ENCODE peak calls at places on chromosome 16, in nine cellular contexts. One of them, this sample, is unnamed.

GRCh38 chr16:66512589-66513404 is 37.1 kb downstream of the TK2 start:
- DNase-seq in fibroblast of lung: peak
- DNase-seq in T-helper 1 cell: no peak
- DNase-seq in RWPE1: no peak
- DNase-seq in kidney tubule cell: peak
- DNase-seq in cerebellar nuclear complex: no peak
- DNase-seq in occipital lobe: no peak
- DNase-seq in astrocyte: peak
- DNase-seq in cardiac septum: no peak
- DNase-seq in this sample: peak

GRCh38 chr16:7148606-7149005 is 184.0 kb upstream of the RBFOX1 start:
- DNase-seq in fibroblast of lung: no peak
- DNase-seq in T-helper 1 cell: no peak
- DNase-seq in RWPE1: no peak
- DNase-seq in kidney tubule cell: no peak
- DNase-seq in cerebellar nuclear complex: no peak
- DNase-seq in occipital lobe: no peak
- DNase-seq in astrocyte: no peak
- DNase-seq in cardiac septum: no peak
- DNase-seq in this sample: no peak

GRCh38 chr16:85936761-85937343 is 37.9 kb downstream of the IRF8 start:
- DNase-seq in fibroblast of lung: peak
- DNase-seq in T-helper 1 cell: peak
- DNase-seq in RWPE1: no peak
- DNase-seq in kidney tubule cell: peak
- DNase-seq in cerebellar nuclear complex: no peak
- DNase-seq in occipital lobe: no peak
- DNase-seq in astrocyte: peak
- DNase-seq in cardiac septum: no peak
- DNase-seq in this sample: no peak

GRCh38 chr16:87780385-87780989 is 14.7 kb upstream of the KLHDC4 start:
- DNase-seq in fibroblast of lung: peak
- DNase-seq in T-helper 1 cell: peak
- DNase-seq in RWPE1: no peak
- DNase-seq in kidney tubule cell: peak
- DNase-seq in cerebellar nuclear complex: no peak
- DNase-seq in occipital lobe: no peak
- DNase-seq in astrocyte: peak
- DNase-seq in cardiac septum: no peak
- DNase-seq in this sample: no peak

GRCh38 chr16:22232277-22233049 is 26.4 kb downstream of the EEF2K start:
- DNase-seq in fibroblast of lung: peak
- DNase-seq in T-helper 1 cell: peak
- DNase-seq in RWPE1: peak
- DNase-seq in kidney tubule cell: peak
- DNase-seq in cerebellar nuclear complex: no peak
- DNase-seq in occipital lobe: no peak
- DNase-seq in astrocyte: peak
- DNase-seq in cardiac septum: no peak
- DNase-seq in this sample: peak

GRCh38 chr16:88730632-88731607 is 24.6 kb downstream of the CTU2 start:
- DNase-seq in fibroblast of lung: peak
- DNase-seq in T-helper 1 cell: no peak
- DNase-seq in RWPE1: no peak
- DNase-seq in kidney tubule cell: no peak
- DNase-seq in cerebellar nuclear complex: no peak
- DNase-seq in occipital lobe: no peak
- DNase-seq in astrocyte: peak
- DNase-seq in cardiac septum: no peak
- DNase-seq in this sample: peak

GRCh38 chr16:66903544-66904427 is 14.9 kb downstream of the CDH16 start:
- DNase-seq in fibroblast of lung: no peak
- DNase-seq in T-helper 1 cell: no peak
- DNase-seq in RWPE1: no peak
- DNase-seq in kidney tubule cell: no peak
- DNase-seq in cerebellar nuclear complex: no peak
- DNase-seq in occipital lobe: no peak
- DNase-seq in astrocyte: no peak
- DNase-seq in cardiac septum: peak
- DNase-seq in this sample: no peak

GRCh38 chr16:66695935-66696668 is 441 bp downstream of the CMTM4 start:
- DNase-seq in fibroblast of lung: no peak
- DNase-seq in T-helper 1 cell: peak
- DNase-seq in RWPE1: peak
- DNase-seq in kidney tubule cell: peak
- DNase-seq in cerebellar nuclear complex: no peak
- DNase-seq in occipital lobe: no peak
- DNase-seq in astrocyte: no peak
- DNase-seq in cardiac septum: no peak
- DNase-seq in this sample: peak

GRCh38 chr16:20901441-20902112 is 1.0 kb downstream of the LYRM1 start:
- DNase-seq in fibroblast of lung: peak
- DNase-seq in T-helper 1 cell: peak
- DNase-seq in RWPE1: peak
- DNase-seq in kidney tubule cell: peak
- DNase-seq in cerebellar nuclear complex: peak
- DNase-seq in occipital lobe: peak
- DNase-seq in astrocyte: peak
- DNase-seq in cardiac septum: peak
- DNase-seq in this sample: peak

GRCh38 chr16:23509763-23510153 is 536 bp downstream of the GGA2 start:
- DNase-seq in fibroblast of lung: peak
- DNase-seq in T-helper 1 cell: peak
- DNase-seq in RWPE1: peak
- DNase-seq in kidney tubule cell: peak
- DNase-seq in cerebellar nuclear complex: no peak
- DNase-seq in occipital lobe: no peak
- DNase-seq in astrocyte: peak
- DNase-seq in cardiac septum: no peak
- DNase-seq in this sample: no peak

GRCh38 chr16:82187829-82188228 is 17.8 kb upstream of the MPHOSPH6 start:
- DNase-seq in fibroblast of lung: no peak
- DNase-seq in T-helper 1 cell: peak
- DNase-seq in RWPE1: no peak
- DNase-seq in kidney tubule cell: no peak
- DNase-seq in cerebellar nuclear complex: no peak
- DNase-seq in occipital lobe: no peak
- DNase-seq in astrocyte: no peak
- DNase-seq in cardiac septum: no peak
- DNase-seq in this sample: no peak

GRCh38 chr16:83653785-83654184 is 154.0 kb upstream of the HSBP1 start:
- DNase-seq in fibroblast of lung: peak
- DNase-seq in T-helper 1 cell: no peak
- DNase-seq in RWPE1: peak
- DNase-seq in kidney tubule cell: no peak
- DNase-seq in cerebellar nuclear complex: no peak
- DNase-seq in occipital lobe: no peak
- DNase-seq in astrocyte: peak
- DNase-seq in cardiac septum: no peak
- DNase-seq in this sample: no peak

GRCh38 chr16:10625595-10626357 is 45.4 kb upstream of the EMP2 start:
- DNase-seq in fibroblast of lung: peak
- DNase-seq in T-helper 1 cell: no peak
- DNase-seq in RWPE1: no peak
- DNase-seq in kidney tubule cell: peak
- DNase-seq in cerebellar nuclear complex: no peak
- DNase-seq in occipital lobe: no peak
- DNase-seq in astrocyte: peak
- DNase-seq in cardiac septum: no peak
- DNase-seq in this sample: no peak

GRCh38 chr16:88430524-88431446 is 22.3 kb upstream of the ZFPM1 start:
- DNase-seq in fibroblast of lung: peak
- DNase-seq in T-helper 1 cell: peak
- DNase-seq in RWPE1: no peak
- DNase-seq in kidney tubule cell: peak
- DNase-seq in cerebellar nuclear complex: no peak
- DNase-seq in occipital lobe: no peak
- DNase-seq in astrocyte: no peak
- DNase-seq in cardiac septum: no peak
- DNase-seq in this sample: no peak

GRCh38 chr16:78127130-78127529 is 27.7 kb downstream of the WWOX start:
- DNase-seq in fibroblast of lung: peak
- DNase-seq in T-helper 1 cell: no peak
- DNase-seq in RWPE1: no peak
- DNase-seq in kidney tubule cell: no peak
- DNase-seq in cerebellar nuclear complex: no peak
- DNase-seq in occipital lobe: no peak
- DNase-seq in astrocyte: peak
- DNase-seq in cardiac septum: no peak
- DNase-seq in this sample: no peak

GRCh38 chr16:74073471-74073870 is 223.1 kb upstream of the PSMD7 start:
- DNase-seq in fibroblast of lung: no peak
- DNase-seq in T-helper 1 cell: no peak
- DNase-seq in RWPE1: no peak
- DNase-seq in kidney tubule cell: no peak
- DNase-seq in cerebellar nuclear complex: no peak
- DNase-seq in occipital lobe: no peak
- DNase-seq in astrocyte: no peak
- DNase-seq in cardiac septum: no peak
- DNase-seq in this sample: no peak

GRCh38 chr16:19644877-19645276 is 73.2 kb downstream of the KNOP1 start:
- DNase-seq in fibroblast of lung: no peak
- DNase-seq in T-helper 1 cell: no peak
- DNase-seq in RWPE1: no peak
- DNase-seq in kidney tubule cell: no peak
- DNase-seq in cerebellar nuclear complex: no peak
- DNase-seq in occipital lobe: no peak
- DNase-seq in astrocyte: no peak
- DNase-seq in cardiac septum: no peak
- DNase-seq in this sample: no peak

GRCh38 chr16:30065943-30066881 is 652 bp downstream of the ALDOA start:
- DNase-seq in fibroblast of lung: peak
- DNase-seq in T-helper 1 cell: no peak
- DNase-seq in RWPE1: peak
- DNase-seq in kidney tubule cell: no peak
- DNase-seq in cerebellar nuclear complex: no peak
- DNase-seq in occipital lobe: peak
- DNase-seq in astrocyte: peak
- DNase-seq in cardiac septum: no peak
- DNase-seq in this sample: peak

GRCh38 chr16:30113711-30114333 is 485 bp upstream of the GDPD3 start:
- DNase-seq in fibroblast of lung: no peak
- DNase-seq in T-helper 1 cell: no peak
- DNase-seq in RWPE1: peak
- DNase-seq in kidney tubule cell: no peak
- DNase-seq in cerebellar nuclear complex: no peak
- DNase-seq in occipital lobe: no peak
- DNase-seq in astrocyte: no peak
- DNase-seq in cardiac septum: no peak
- DNase-seq in this sample: no peak

GRCh38 chr16:86928517-86929148 is 350.3 kb downstream of the FOXL1 start:
- DNase-seq in fibroblast of lung: no peak
- DNase-seq in T-helper 1 cell: no peak
- DNase-seq in RWPE1: no peak
- DNase-seq in kidney tubule cell: no peak
- DNase-seq in cerebellar nuclear complex: no peak
- DNase-seq in occipital lobe: no peak
- DNase-seq in astrocyte: no peak
- DNase-seq in cardiac septum: no peak
- DNase-seq in this sample: no peak

GRCh38 chr16:15587152-15587825 is 55.7 kb downstream of the MARF1 start:
- DNase-seq in fibroblast of lung: no peak
- DNase-seq in T-helper 1 cell: no peak
- DNase-seq in RWPE1: no peak
- DNase-seq in kidney tubule cell: no peak
- DNase-seq in cerebellar nuclear complex: no peak
- DNase-seq in occipital lobe: no peak
- DNase-seq in astrocyte: no peak
- DNase-seq in cardiac septum: no peak
- DNase-seq in this sample: no peak

GRCh38 chr16:7304257-7304656 is 28.4 kb upstream of the RBFOX1 start:
- DNase-seq in fibroblast of lung: no peak
- DNase-seq in T-helper 1 cell: no peak
- DNase-seq in RWPE1: no peak
- DNase-seq in kidney tubule cell: no peak
- DNase-seq in cerebellar nuclear complex: no peak
- DNase-seq in occipital lobe: no peak
- DNase-seq in astrocyte: no peak
- DNase-seq in cardiac septum: no peak
- DNase-seq in this sample: no peak

GRCh38 chr16:12496181-12496580 is 307.5 kb downstream of the CPPED1 start:
- DNase-seq in fibroblast of lung: no peak
- DNase-seq in T-helper 1 cell: no peak
- DNase-seq in RWPE1: no peak
- DNase-seq in kidney tubule cell: no peak
- DNase-seq in cerebellar nuclear complex: no peak
- DNase-seq in occipital lobe: no peak
- DNase-seq in astrocyte: no peak
- DNase-seq in cardiac septum: peak
- DNase-seq in this sample: no peak

GRCh38 chr16:85330694-85331188 is 218.5 kb upstream of the CIBAR2 start:
- DNase-seq in fibroblast of lung: peak
- DNase-seq in T-helper 1 cell: peak
- DNase-seq in RWPE1: peak
- DNase-seq in kidney tubule cell: peak
- DNase-seq in cerebellar nuclear complex: no peak
- DNase-seq in occipital lobe: no peak
- DNase-seq in astrocyte: peak
- DNase-seq in cardiac septum: no peak
- DNase-seq in this sample: peak

GRCh38 chr16:69859105-69859969 is 91.8 kb upstream of the CLEC18A start:
- DNase-seq in fibroblast of lung: peak
- DNase-seq in T-helper 1 cell: no peak
- DNase-seq in RWPE1: peak
- DNase-seq in kidney tubule cell: peak
- DNase-seq in cerebellar nuclear complex: peak
- DNase-seq in occipital lobe: no peak
- DNase-seq in astrocyte: no peak
- DNase-seq in cardiac septum: no peak
- DNase-seq in this sample: peak

GRCh38 chr16:76114681-76115080 is 162.5 kb upstream of the CNTNAP4 start:
- DNase-seq in fibroblast of lung: no peak
- DNase-seq in T-helper 1 cell: no peak
- DNase-seq in RWPE1: no peak
- DNase-seq in kidney tubule cell: no peak
- DNase-seq in cerebellar nuclear complex: no peak
- DNase-seq in occipital lobe: no peak
- DNase-seq in astrocyte: no peak
- DNase-seq in cardiac septum: no peak
- DNase-seq in this sample: no peak

GRCh38 chr16:16092925-16093624 is 130.2 kb downstream of the ABCC6 start:
- DNase-seq in fibroblast of lung: peak
- DNase-seq in T-helper 1 cell: no peak
- DNase-seq in RWPE1: no peak
- DNase-seq in kidney tubule cell: no peak
- DNase-seq in cerebellar nuclear complex: no peak
- DNase-seq in occipital lobe: no peak
- DNase-seq in astrocyte: peak
- DNase-seq in cardiac septum: no peak
- DNase-seq in this sample: no peak

GRCh38 chr16:47285001-47285400 is 141.3 kb upstream of the NETO2 start:
- DNase-seq in fibroblast of lung: no peak
- DNase-seq in T-helper 1 cell: no peak
- DNase-seq in RWPE1: no peak
- DNase-seq in kidney tubule cell: no peak
- DNase-seq in cerebellar nuclear complex: no peak
- DNase-seq in occipital lobe: no peak
- DNase-seq in astrocyte: no peak
- DNase-seq in cardiac septum: no peak
- DNase-seq in this sample: peak

GRCh38 chr16:62638964-62639861 is 603.0 kb upstream of the CDH8 start:
- DNase-seq in fibroblast of lung: no peak
- DNase-seq in T-helper 1 cell: no peak
- DNase-seq in RWPE1: no peak
- DNase-seq in kidney tubule cell: no peak
- DNase-seq in cerebellar nuclear complex: no peak
- DNase-seq in occipital lobe: no peak
- DNase-seq in astrocyte: no peak
- DNase-seq in cardiac septum: no peak
- DNase-seq in this sample: no peak

GRCh38 chr16:3158014-3158497 is 23.2 kb downstream of the ZNF213 start:
- DNase-seq in fibroblast of lung: no peak
- DNase-seq in T-helper 1 cell: no peak
- DNase-seq in RWPE1: no peak
- DNase-seq in kidney tubule cell: no peak
- DNase-seq in cerebellar nuclear complex: no peak
- DNase-seq in occipital lobe: no peak
- DNase-seq in astrocyte: no peak
- DNase-seq in cardiac septum: no peak
- DNase-seq in this sample: peak

GRCh38 chr16:75238132-75238852 is 13.1 kb downstream of the BCAR1 start:
- DNase-seq in fibroblast of lung: peak
- DNase-seq in T-helper 1 cell: no peak
- DNase-seq in RWPE1: no peak
- DNase-seq in kidney tubule cell: peak
- DNase-seq in cerebellar nuclear complex: peak
- DNase-seq in occipital lobe: peak
- DNase-seq in astrocyte: peak
- DNase-seq in cardiac septum: peak
- DNase-seq in this sample: no peak